ENCODE peak calls at places on chromosomes 5 and 9, in nine cellular contexts. O is mesenteric fat pad, J is NCI-H2081, H is RPMI7951, T is NCI-H1417, I is HEK293T, L is H4, D is brain microvascular endothelial cell, X is H1. C is an unnamed sample.

GRCh38 chr5:130528474-130528873 is 624.2 kb downstream of the CHSY3 start:
- DNase-seq in L (no peak), H (peak), D (peak), X (no peak), I (no peak), O (no peak), T (no peak), J (no peak), C (no peak)

GRCh38 chr9:26856413-26857032 is 36.1 kb downstream of the CAAP1 start:
- DNase-seq in D (peak), L (peak), H (peak), I (peak), J (peak), X (no peak), T (peak), O (no peak), C (no peak)

GRCh38 chr5:41524174-41524573 is 13.8 kb upstream of the PLCXD3 start:
- DNase-seq in I (no peak), H (no peak), T (no peak), J (peak), X (no peak), D (no peak), L (no peak), O (no peak), C (no peak)

GRCh38 chr5:35127006-35127405 is 79.3 kb upstream of the AGXT2 start:
- DNase-seq in T (no peak), I (no peak), H (no peak), D (no peak), L (no peak), J (no peak), O (no peak), X (no peak), C (no peak)

GRCh38 chr5:90709323-90710148 is 150.9 kb downstream of the ADGRV1 start:
- DNase-seq in J (peak), H (peak), L (peak), T (no peak), D (peak), X (peak), I (peak), O (no peak), C (no peak)

GRCh38 chr9:114938687-114939575 is 8.5 kb upstream of the TNFSF8 start:
- DNase-seq in J (no peak), D (no peak), H (no peak), O (no peak), L (no peak), I (no peak), X (no peak), T (no peak), C (no peak)

GRCh38 chr5:95422842-95423241 is 31.7 kb downstream of the FAM81B start:
- DNase-seq in T (no peak), X (no peak), D (no peak), L (no peak), I (no peak), H (peak), O (no peak), J (no peak), C (no peak)

GRCh38 chr5:138784590-138784989 is 31.4 kb downstream of the CTNNA1 start:
- DNase-seq in T (no peak), D (no peak), X (no peak), J (no peak), O (no peak), H (no peak), L (no peak), I (no peak), C (no peak)

GRCh38 chr9:101443358-101443757 is 7.8 kb upstream of the ALDOB start:
- DNase-seq in L (no peak), T (peak), O (no peak), X (no peak), J (peak), D (no peak), I (no peak), H (no peak), C (peak)

GRCh38 chr5:136724161-136724560 is 358.8 kb upstream of the TRPC7 start:
- DNase-seq in D (no peak), T (no peak), X (no peak), I (no peak), J (no peak), L (no peak), H (no peak), O (no peak), C (no peak)

GRCh38 chr9:99143661-99144060 is 38.7 kb downstream of the TGFBR1 start:
- DNase-seq in H (peak), I (no peak), L (no peak), D (no peak), O (no peak), X (no peak), T (no peak), J (no peak), C (no peak)

GRCh38 chr5:177427211-177427822 is 841 bp downstream of the GRK6 start:
- DNase-seq in T (no peak), L (no peak), X (no peak), I (no peak), D (no peak), H (peak), J (no peak), O (no peak), C (no peak)

GRCh38 chr5:154315196-154315595 is 124.7 kb downstream of the GALNT10 start:
- DNase-seq in D (no peak), T (no peak), J (no peak), H (no peak), X (no peak), L (no peak), O (no peak), I (no peak), C (no peak)

GRCh38 chr9:20040991-20041606 is 252.3 kb upstream of the SLC24A2 start:
- DNase-seq in H (no peak), X (no peak), I (no peak), T (no peak), J (peak), L (no peak), D (no peak), O (no peak), C (no peak)

GRCh38 chr5:72366324-72366976 is 46.3 kb downstream of the PTCD2 start:
- DNase-seq in I (peak), L (peak), X (no peak), T (no peak), H (peak), J (peak), O (no peak), D (peak), C (peak)

GRCh38 chr5:91386120-91386519 is 3.0 kb upstream of the ARRDC3 start:
- DNase-seq in X (no peak), L (no peak), O (no peak), J (no peak), D (no peak), T (no peak), I (no peak), H (no peak), C (no peak)

GRCh38 chr5:77358566-77359205 is 133.4 kb downstream of the WDR41 start:
- DNase-seq in D (no peak), T (no peak), O (no peak), H (no peak), I (no peak), X (no peak), J (no peak), L (peak), C (no peak)

GRCh38 chr5:64612349-64612961 is 77.8 kb upstream of the SHISAL2B start:
- DNase-seq in L (peak), J (peak), D (peak), H (peak), O (no peak), I (peak), T (peak), X (no peak), C (no peak)

GRCh38 chr5:120465281-120465961 is 1.3 kb downstream of the PRR16 start:
- DNase-seq in L (peak), H (peak), I (peak), J (no peak), O (peak), D (peak), X (peak), T (peak), C (no peak)

GRCh38 chr5:137563646-137564474 is 64.7 kb upstream of the SPOCK1 start:
- DNase-seq in D (peak), O (no peak), H (peak), I (no peak), T (peak), L (peak), J (peak), X (no peak), C (no peak)

GRCh38 chr9:89410709-89411111 is 87.2 kb downstream of the SEMA4D start:
- DNase-seq in H (no peak), I (no peak), D (no peak), L (no peak), O (no peak), J (no peak), X (no peak), T (no peak), C (no peak)

GRCh38 chr5:96146675-96147074 is 185.0 kb upstream of the ELL2 start:
- DNase-seq in H (peak), T (no peak), J (no peak), O (no peak), L (peak), D (peak), X (no peak), I (no peak), C (no peak)

GRCh38 chr9:93958121-93958874 is 3.1 kb upstream of the BARX1 start:
- DNase-seq in J (no peak), I (no peak), D (no peak), O (no peak), T (no peak), H (no peak), X (peak), L (no peak), C (no peak)

C was measured in pancreas.